ENCODE peak calls at places on chromosome 15, in five cellular contexts. S is IMR-90, I is neuronal stem cell, R is H1, E is mesendoderm. Z is an unnamed sample.

GRCh38 chr15:66670698-66671580 is 31.1 kb upstream of the SMAD6 start:
- DNase-seq in S (no peak), I (no peak), R (peak; percentile 58), E (peak; percentile 94), Z (no peak)

GRCh38 chr15:73573572-73573971 is 59.6 kb downstream of the NPTN start:
- DNase-seq in S (peak; percentile 97), I (no peak), R (no peak), E (no peak), Z (peak; percentile 60)

GRCh38 chr15:39358441-39359041 is 222.3 kb upstream of the THBS1 start:
- DNase-seq in S (peak; percentile 84), I (no peak), R (no peak), E (no peak), Z (peak; percentile 50)

GRCh38 chr15:74396445-74397238 is 29.2 kb upstream of the CYP11A1 start:
- DNase-seq in S (peak; percentile 89), I (no peak), R (no peak), E (peak; percentile 61), Z (no peak)

GRCh38 chr15:73021139-73021621 is 31.1 kb upstream of the NEO1 start:
- DNase-seq in S (no peak), I (peak; percentile 65), R (peak; percentile 13), E (peak; percentile 67), Z (peak; percentile 11)

GRCh38 chr15:53746101-53746500 is 13.4 kb downstream of the WDR72 start:
- DNase-seq in S (no peak), I (no peak), R (no peak), E (no peak), Z (no peak)

GRCh38 chr15:80855206-80855605 is 76.0 kb downstream of the CEMIP start:
- DNase-seq in S (no peak), I (no peak), R (no peak), E (no peak), Z (no peak)

GRCh38 chr15:84840741-84841429 is 23.7 kb downstream of the ALPK3 start:
- DNase-seq in S (peak; percentile 32), I (no peak), R (no peak), E (no peak), Z (peak; percentile 86)

GRCh38 chr15:36896949-36897348 is 203.4 kb downstream of the MEIS2 start:
- DNase-seq in S (no peak), I (no peak), R (no peak), E (peak; percentile 36), Z (no peak)

GRCh38 chr15:63465104-63465503 is 39.3 kb upstream of the USP3 start:
- DNase-seq in S (peak; percentile 69), I (no peak), R (no peak), E (no peak), Z (peak; percentile 81)

GRCh38 chr15:76336254-76337046 is at the start of gene ISL2:
- DNase-seq in S (peak; percentile 96), I (peak; percentile 90), R (peak; percentile 89), E (peak; percentile 96), Z (peak; percentile 83)

GRCh38 chr15:75238150-75238549 is 20.0 kb upstream of the GOLGA6C start:
- DNase-seq in S (no peak), I (no peak), R (no peak), E (no peak), Z (no peak)

GRCh38 chr15:88546248-88547129 is at the start of gene DET1:
- DNase-seq in S (peak; percentile 94), I (peak; percentile 81), R (peak; percentile 91), E (peak; percentile 99), Z (peak; percentile 93)

GRCh38 chr15:94336817-94337537 is 105.6 kb downstream of the MCTP2 start:
- DNase-seq in S (no peak), I (no peak), R (no peak), E (no peak), Z (no peak)

GRCh38 chr15:43251863-43252241 is 14.9 kb downstream of the TGM5 start:
- DNase-seq in S (no peak), I (no peak), R (no peak), E (no peak), Z (no peak)

GRCh38 chr15:97319316-97319715 is 641.2 kb upstream of the ARRDC4 start:
- DNase-seq in S (no peak), I (no peak), R (no peak), E (no peak), Z (no peak)

GRCh38 chr15:33735637-33736247 is 232.6 kb upstream of the CHRM5 start:
- DNase-seq in S (peak; percentile 41), I (peak; percentile 6), R (no peak), E (peak; percentile 48), Z (peak; percentile 33)

GRCh38 chr15:65302061-65302460 is 2.4 kb upstream of the RNU5B-1 start:
- DNase-seq in S (no peak), I (no peak), R (no peak), E (no peak), Z (no peak)

GRCh38 chr15:92821491-92822116 is 78.5 kb upstream of the CHD2 start:
- DNase-seq in S (peak; percentile 49), I (no peak), R (no peak), E (peak; percentile 80), Z (no peak)

GRCh38 chr15:60155661-60156060 is 151.6 kb downstream of the FOXB1 start:
- DNase-seq in S (peak; percentile 16), I (no peak), R (no peak), E (no peak), Z (peak; percentile 43)
- H3K4me3 ChIP-seq in S (no peak overlapping the region), I (no peak overlapping the region), R (no peak overlapping the region), E (no peak overlapping the region), Z (no peak overlapping the region)

GRCh38 chr15:101128191-101128590 is 123.7 kb downstream of the CHSY1 start:
- DNase-seq in S (peak; percentile 99), I (no peak), R (no peak), E (peak; percentile 70), Z (peak; percentile 93)
- H3K9ac ChIP-seq in S (peak overlapping the region; percentile 0), I (no peak overlapping the region), R (no peak overlapping the region), E (no peak overlapping the region), Z (peak overlapping the region; percentile 87)

GRCh38 chr15:57652481-57652880 is 54.0 kb upstream of the POLR2M start:
- DNase-seq in S (no peak), I (no peak), R (no peak), E (no peak), Z (no peak)

GRCh38 chr15:57655087-57655486 is 51.4 kb upstream of the POLR2M start:
- DNase-seq in S (no peak), I (no peak), R (no peak), E (no peak), Z (no peak)

GRCh38 chr15:57649138-57649537 is 57.4 kb upstream of the POLR2M start:
- DNase-seq in S (no peak), I (no peak), R (no peak), E (no peak), Z (no peak)

GRCh38 chr15:57654136-57654845 is 52.2 kb upstream of the POLR2M start:
- DNase-seq in S (peak; percentile 27), I (no peak), R (no peak), E (no peak), Z (no peak)

DNA sequence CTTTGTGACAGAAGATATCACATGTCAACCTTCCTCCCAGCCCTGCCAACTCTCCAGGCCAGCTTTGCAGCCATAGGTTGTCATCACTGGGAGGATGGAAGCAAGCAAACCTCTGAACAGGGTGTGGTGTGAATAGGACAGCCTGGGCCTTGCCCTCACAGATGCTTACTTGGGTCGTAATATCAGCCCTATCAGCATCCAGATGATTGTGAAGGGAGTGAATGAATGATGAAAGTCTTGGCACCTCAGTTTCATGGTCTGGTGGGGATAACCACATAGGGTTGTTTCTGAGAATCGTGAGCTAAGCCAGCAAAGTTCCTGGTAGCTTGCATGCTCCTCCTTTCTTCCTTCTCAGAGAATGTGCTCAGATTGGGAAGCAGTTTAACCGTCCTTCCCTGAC is 55.1 kb upstream of the POLR2M start:
- DNase-seq in S (no peak), I (no peak), R (no peak), E (no peak), Z (no peak)
- H2BK15ac ChIP-seq in S (no peak overlapping the region), I (no peak overlapping the region), R (no peak overlapping the region), E (no peak overlapping the region), Z (no peak overlapping the region)

GRCh38 chr15:31329640-31330010 is 3.0 kb downstream of the KLF13 start:
- DNase-seq in S (no peak), I (no peak), R (no peak), E (no peak), Z (no peak)

GRCh38 chr15:31326729-31327673 is at the start of gene KLF13:
- DNase-seq in S (peak; percentile 64), I (no peak), R (no peak), E (no peak), Z (peak; percentile 72)

GRCh38 chr15:31328999-31329639 is 2.5 kb downstream of the KLF13 start:
- DNase-seq in S (no peak), I (no peak), R (no peak), E (peak; percentile 55), Z (no peak)

GRCh38 chr15:31327674-31328424 is 1.2 kb downstream of the KLF13 start:
- DNase-seq in S (peak; percentile 19), I (no peak), R (no peak), E (peak; percentile 48), Z (peak; percentile 52)

DNA sequence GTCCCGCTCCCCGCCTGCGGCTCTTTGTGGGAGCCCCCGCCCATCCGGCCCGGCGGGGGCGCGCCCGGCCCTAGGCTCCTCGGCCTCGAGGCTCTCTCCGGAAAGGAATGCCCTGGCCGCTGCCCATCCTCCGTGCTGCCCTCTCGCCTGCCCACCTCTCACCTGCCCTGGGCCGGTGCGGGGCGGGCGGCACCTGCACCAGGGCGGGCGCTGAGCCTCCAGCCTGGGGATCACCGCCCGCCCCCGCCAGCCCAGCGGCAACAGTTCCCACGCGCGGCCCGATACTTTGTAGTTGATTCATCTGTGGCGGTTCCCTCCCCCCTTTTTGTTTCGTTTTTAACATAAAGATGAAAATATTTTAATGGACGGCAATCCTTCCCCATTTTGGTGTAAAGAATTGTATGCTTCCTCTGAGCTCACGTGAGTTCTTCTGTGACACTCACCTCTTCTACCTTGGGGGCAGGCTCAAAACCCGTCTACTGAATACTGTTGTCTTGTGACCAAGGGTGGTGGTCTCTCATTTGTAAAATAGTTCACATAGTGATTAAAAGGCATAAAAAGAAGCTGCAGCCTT is 1.9 kb downstream of the KLF13 start:
- DNase-seq in S (peak; percentile 49), I (no peak), R (no peak), E (no peak), Z (peak; percentile 57)
- H3K4me3 ChIP-seq in S (peak overlapping the region; percentile 86), I (peak overlapping the region; percentile 93), R (peak overlapping the region; percentile 76), E (peak overlapping the region; percentile 60), Z (peak overlapping the region; percentile 94)

DNA sequence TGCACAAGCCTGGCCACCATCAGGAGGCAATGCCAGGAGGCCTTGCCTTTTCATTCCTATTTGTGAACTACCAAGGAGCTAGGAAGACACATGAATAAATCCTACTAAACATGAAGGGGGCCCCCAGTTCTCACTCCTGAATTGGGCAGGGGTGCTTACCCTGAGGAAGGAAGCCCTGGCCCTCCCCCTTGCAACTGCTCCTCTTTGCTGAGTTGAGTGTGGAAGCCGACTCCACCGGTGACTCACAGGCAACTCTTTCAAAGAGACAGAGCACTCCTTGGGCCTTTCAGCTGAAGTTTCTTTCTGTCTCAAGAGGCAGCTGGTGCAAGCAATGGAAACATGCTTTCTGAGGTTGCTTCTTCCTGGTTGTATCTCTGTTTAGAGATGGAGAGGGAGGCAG is 1.7 kb downstream of the GABRG3 start:
- DNase-seq in S (no peak), I (no peak), R (no peak), E (peak; percentile 26), Z (no peak)
- H3K9ac ChIP-seq in S (no peak overlapping the region), I (no peak overlapping the region), R (no peak overlapping the region), E (no peak overlapping the region), Z (no peak overlapping the region)

GRCh38 chr15:78811825-78812183 is 540 bp upstream of the ADAMTS7 start:
- DNase-seq in S (no peak), I (no peak), R (no peak), E (no peak), Z (no peak)
- H2BK15ac ChIP-seq in S (peak overlapping the region; percentile 89), I (peak overlapping the region; percentile 7), R (peak overlapping the region; percentile 23), E (no peak overlapping the region), Z (peak overlapping the region; percentile 88)

GRCh38 chr15:68787609-68788264 is 33.0 kb downstream of the ANP32A start:
- DNase-seq in S (no peak), I (no peak), R (no peak), E (no peak), Z (no peak)
- H3K4me3 ChIP-seq in S (no peak overlapping the region), I (no peak overlapping the region), R (no peak overlapping the region), E (no peak overlapping the region), Z (no peak overlapping the region)

Z was measured in mesenchymal stem cell.